ENCODE peak calls at places on chromosomes 7 and 10, in four cellular contexts. R, S, Z and F are unnamed samples.

GRCh38 chr10:47013469-47014169 is 102.4 kb downstream of the PTPN20 start:
- DNase-seq in R (peak), S (no peak), Z (no peak), F (no peak)

GRCh38 chr10:13518076-13518692 is 10.6 kb downstream of the BEND7 start:
- DNase-seq in R (peak), S (peak), Z (no peak), F (peak)

GRCh38 chr7:105346593-105347322 is 42.0 kb downstream of the SRPK2 start:
- DNase-seq in R (no peak), S (no peak), Z (no peak), F (no peak)

GRCh38 chr7:24821045-24821853 is 64.0 kb upstream of the GSDME start:
- DNase-seq in R (no peak), S (peak), Z (peak), F (peak)

GRCh38 chr7:118324790-118325449 is 100.4 kb downstream of the ANKRD7 start:
- DNase-seq in R (peak), S (no peak), Z (no peak), F (no peak)

GRCh38 chr10:11473128-11473760 is 138.2 kb downstream of the USP6NL start:
- DNase-seq in R (peak), S (no peak), Z (no peak), F (no peak)

GRCh38 chr7:155569681-155570080 is 23.3 kb upstream of the CNPY1 start:
- DNase-seq in R (no peak), S (no peak), Z (no peak), F (no peak)

GRCh38 chr10:96676272-96677112 is 43.8 kb downstream of the PIK3AP1 start:
- DNase-seq in R (no peak), S (no peak), Z (peak), F (no peak)

GRCh38 chr7:47783456-47784240 is 164.6 kb downstream of the PKD1L1 start:
- DNase-seq in R (no peak), S (no peak), Z (peak), F (no peak)

GRCh38 chr7:7181519-7182155 is 707 bp upstream of the C1GALT1 start:
- DNase-seq in R (peak), S (peak), Z (peak), F (peak)

GRCh38 chr7:50389961-50390360 is 60.2 kb downstream of the FIGNL1 start:
- DNase-seq in R (no peak), S (no peak), Z (no peak), F (no peak)

GRCh38 chr7:776992-777520 is 50.0 kb upstream of the PRKAR1B start:
- DNase-seq in R (no peak), S (no peak), Z (no peak), F (no peak)

GRCh38 chr7:64574481-64575159 is 11.7 kb upstream of the ZNF680 start:
- DNase-seq in R (peak), S (no peak), Z (no peak), F (no peak)

GRCh38 chr7:66307591-66308215 is 102.6 kb downstream of the TPST1 start:
- DNase-seq in R (no peak), S (no peak), Z (peak), F (no peak)

GRCh38 chr7:86926732-86927131 is 132.7 kb downstream of the ELAPOR2 start:
- DNase-seq in R (peak), S (peak), Z (peak), F (peak)

GRCh38 chr10:76975131-76975530 is 662.5 kb downstream of the KCNMA1 start:
- DNase-seq in R (no peak), S (no peak), Z (no peak), F (no peak)

GRCh38 chr7:93890041-93890463 is 501 bp downstream of the TFPI2 start:
- DNase-seq in R (peak), S (no peak), Z (no peak), F (peak)

GRCh38 chr7:90503379-90503778 is 33.9 kb downstream of the PTTG1IP2 start:
- DNase-seq in R (no peak), S (no peak), Z (no peak), F (no peak)

GRCh38 chr7:90231304-90231703 is 13.7 kb upstream of the CFAP69 start:
- DNase-seq in R (no peak), S (no peak), Z (no peak), F (no peak)

DNA sequence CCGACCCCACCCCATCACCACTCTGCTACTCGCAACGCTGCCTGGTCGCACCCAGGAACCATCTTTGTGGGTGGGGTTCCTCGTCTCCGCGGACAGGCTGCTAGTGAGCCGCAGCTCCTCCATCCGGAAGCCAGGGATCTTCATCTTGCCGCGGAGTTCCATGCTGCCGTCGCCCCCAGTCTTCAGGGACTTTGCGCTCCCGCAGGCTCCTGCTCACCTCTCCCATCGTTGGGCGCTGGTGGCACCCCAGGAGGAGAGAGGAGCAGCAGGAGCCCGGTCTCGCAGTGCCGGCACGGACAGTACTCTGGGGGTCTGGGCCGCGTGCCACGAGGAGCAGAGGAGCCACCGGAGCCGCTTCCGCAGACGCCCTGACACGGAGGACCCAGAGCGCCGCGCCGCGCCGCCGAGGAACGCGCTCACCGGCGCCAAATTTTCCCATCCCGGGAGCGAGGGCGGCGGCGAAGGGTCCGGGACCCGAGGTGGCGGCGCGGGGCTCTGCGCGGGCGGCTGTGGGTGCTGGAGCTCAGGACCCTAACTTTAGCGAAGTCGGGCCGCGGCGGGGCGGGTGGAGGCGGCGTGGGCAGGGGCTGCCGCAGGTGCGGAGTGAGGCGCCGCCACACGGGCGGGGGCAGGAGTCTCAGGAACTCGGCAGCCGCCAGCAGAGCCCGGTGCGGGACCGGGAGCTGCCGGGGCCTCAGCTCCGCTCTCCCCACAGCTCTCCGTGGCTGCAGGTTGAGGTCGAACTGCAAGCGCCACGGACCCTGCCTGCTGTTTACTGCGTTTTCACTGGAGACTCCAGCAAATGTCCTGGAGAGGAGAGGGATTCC is 750.2 kb upstream of the SORCS1 start:
- DNase-seq in R (peak), S (no peak), Z (no peak), F (peak)
- TF ChIP-seq ELF4 in R (peak), S (no peak), Z (no peak), F (no peak)

DNA sequence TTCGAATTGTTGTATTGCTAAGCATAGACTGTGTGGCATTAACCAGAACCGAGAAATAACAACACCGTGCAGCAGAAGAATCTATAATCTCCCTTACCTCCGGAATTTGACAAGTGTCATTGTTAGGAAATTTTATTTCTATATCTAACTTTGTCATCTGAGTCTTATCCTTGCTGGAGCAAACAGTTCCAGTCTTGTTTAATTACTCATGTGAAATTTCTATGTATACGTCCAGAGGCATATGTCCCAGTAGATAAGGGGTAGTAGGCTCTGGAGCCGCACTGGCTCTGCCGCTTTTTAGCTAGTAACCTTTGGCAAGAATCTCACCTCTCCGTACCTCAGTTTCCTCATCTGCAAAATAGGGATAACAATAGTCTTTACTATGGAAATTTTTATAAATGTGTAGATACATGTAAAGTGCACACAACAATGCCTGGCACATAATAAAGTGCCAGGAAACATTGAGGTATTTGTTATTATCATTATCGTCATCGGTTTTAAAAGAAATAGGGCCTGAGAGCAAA is 228.6 kb downstream of the VTI1A start:
- DNase-seq in R (no peak), S (peak), Z (no peak), F (no peak)
- TF ChIP-seq ELF4 in R (no peak), S (no peak), Z (no peak), F (no peak)

DNA sequence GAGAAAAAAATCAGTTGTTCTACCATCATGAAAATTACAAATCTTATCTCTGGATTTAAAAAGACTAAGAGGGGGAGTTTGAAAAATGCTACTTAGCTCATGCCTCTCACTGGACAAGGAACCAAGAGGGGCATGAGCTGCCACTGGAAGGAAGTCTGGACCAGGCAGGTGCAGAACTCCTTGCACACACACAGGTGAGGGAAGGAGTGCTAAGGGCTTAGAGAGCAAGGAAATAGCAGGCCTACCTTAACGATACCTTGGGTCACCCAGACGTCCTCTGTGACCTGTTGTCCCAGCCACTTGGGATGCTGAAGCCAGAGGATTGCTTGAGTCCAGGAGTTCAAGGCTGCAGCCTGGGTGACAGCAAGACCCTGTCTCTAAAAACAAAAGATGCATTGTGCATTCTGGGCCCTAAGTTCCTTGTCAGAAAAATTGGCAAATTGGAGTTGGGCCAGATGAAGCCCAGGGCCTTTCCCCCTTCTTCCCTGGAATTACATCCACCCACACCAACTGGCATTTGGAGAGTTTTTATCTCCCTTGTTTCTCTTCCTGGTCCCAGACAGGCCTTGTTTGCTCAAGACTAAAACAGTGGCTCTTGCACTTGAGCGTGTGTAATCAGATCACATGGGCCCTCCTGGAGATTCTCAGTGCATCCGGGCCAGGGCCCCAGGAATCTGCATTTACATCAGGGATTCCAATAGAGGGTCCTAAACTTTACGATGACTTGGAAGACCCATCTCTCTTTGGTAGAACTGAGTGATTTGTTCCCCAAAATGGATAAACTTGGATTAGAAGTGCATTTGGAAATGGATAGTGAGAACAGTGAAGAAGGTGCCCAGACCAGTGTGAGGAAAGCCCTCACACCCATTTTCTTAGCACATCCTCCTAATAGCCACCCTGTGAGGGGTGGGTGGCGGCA is 3.0 kb downstream of the DDIT4 start:
- DNase-seq in R (no peak), S (no peak), Z (peak), F (no peak)
- TF ChIP-seq ELF4 in R (no peak), S (peak), Z (no peak), F (peak)

DNA sequence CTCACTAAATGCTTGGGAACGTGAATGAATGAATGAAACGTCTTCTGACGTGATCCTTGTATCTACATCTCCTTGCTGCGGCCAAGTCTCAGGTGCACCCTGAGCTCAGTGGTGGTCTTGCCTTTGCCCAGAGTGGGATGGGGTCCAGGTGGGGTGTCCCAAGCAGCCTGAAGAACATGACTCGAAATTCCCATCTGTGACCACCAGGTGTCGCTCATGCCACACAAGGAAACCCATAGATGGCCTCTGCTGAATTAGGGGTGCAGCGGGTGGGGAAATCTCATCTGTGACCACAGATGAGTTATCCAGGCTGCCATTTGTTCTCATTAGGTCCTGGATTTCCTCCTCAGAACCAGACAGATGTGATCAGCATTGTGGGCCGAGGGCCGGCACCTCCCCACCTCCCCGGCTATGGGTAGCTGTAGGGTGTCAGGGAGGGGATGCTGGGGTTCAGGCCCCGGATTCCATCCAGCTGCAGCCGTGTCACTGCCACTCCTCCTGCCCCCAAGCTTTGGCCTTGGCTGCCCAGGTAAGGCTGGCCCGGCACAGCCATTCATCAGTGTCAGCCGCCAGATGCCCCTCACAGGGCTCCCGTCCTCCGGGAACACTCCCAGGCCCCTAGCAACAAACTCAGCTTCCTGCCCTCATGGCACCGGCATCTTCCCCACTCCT is 21.0 kb upstream of the GNA12 start:
- DNase-seq in R (peak), S (peak), Z (peak), F (peak)
- TF ChIP-seq ELF4 in R (no peak), S (no peak), Z (no peak), F (no peak)

GRCh38 chr7:30741289-30741688 is 10.6 kb upstream of the INMT start:
- DNase-seq in R (no peak), S (no peak), Z (no peak), F (no peak)

GRCh38 chr7:30743371-30744074 is 8.4 kb upstream of the INMT start:
- DNase-seq in R (no peak), S (peak), Z (no peak), F (no peak)

GRCh38 chr7:30740417-30741181 is 11.3 kb upstream of the INMT start:
- DNase-seq in R (peak), S (peak), Z (peak), F (peak)

GRCh38 chr7:30744075-30744417 is 7.9 kb upstream of the INMT start:
- DNase-seq in R (no peak), S (no peak), Z (no peak), F (no peak)

DNA sequence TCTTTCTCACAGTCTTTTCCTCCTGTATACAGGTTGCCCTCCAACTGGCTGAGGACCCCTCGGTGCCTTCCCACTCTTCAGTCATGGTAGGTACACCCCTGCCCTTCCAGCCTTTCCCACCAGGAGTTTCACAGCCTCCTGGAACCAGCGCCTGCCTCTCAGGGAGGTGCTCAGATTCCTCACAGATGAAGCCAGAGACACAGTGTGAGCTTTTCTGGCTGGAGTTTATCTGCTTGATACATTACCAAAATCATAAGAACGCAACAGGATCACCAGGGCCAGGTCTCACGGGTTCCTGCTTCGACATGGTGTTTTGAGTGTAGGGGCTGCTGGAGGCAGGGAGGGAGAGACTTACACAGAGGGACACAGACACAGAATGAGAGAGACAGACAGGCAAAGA is 6.7 kb upstream of the INMT start:
- DNase-seq in R (no peak), S (no peak), Z (no peak), F (no peak)
- TF ChIP-seq ELF4 in R (no peak), S (no peak), Z (no peak), F (no peak)

GRCh38 chr7:108454674-108455523 is 1.3 kb downstream of the NRCAM start:
- DNase-seq in R (peak), S (no peak), Z (no peak), F (peak)
- TF ChIP-seq ELF4 in R (no peak), S (no peak), Z (no peak), F (no peak)

GRCh38 chr10:44307691-44308090 is 77.2 kb downstream of the CXCL12 start:
- DNase-seq in R (no peak), S (no peak), Z (no peak), F (no peak)
- TF ChIP-seq ELF4 in R (no peak), S (no peak), Z (no peak), F (no peak)

GRCh38 chr7:150912427-150912826 is 60.1 kb downstream of the AOC1 start:
- DNase-seq in R (no peak), S (no peak), Z (no peak), F (no peak)

GRCh38 chr7:150910996-150911422 is 58.7 kb downstream of the AOC1 start:
- DNase-seq in R (no peak), S (peak), Z (no peak), F (no peak)

GRCh38 chr7:150908173-150908572 is 55.9 kb downstream of the AOC1 start:
- DNase-seq in R (no peak), S (no peak), Z (no peak), F (no peak)

GRCh38 chr7:150911590-150912267 is 59.4 kb downstream of the AOC1 start:
- DNase-seq in R (no peak), S (no peak), Z (no peak), F (no peak)

GRCh38 chr7:150909192-150909591 is 56.9 kb downstream of the AOC1 start:
- DNase-seq in R (no peak), S (peak), Z (no peak), F (no peak)
- TF ChIP-seq ELF4 in R (no peak), S (no peak), Z (no peak), F (no peak)

DNA sequence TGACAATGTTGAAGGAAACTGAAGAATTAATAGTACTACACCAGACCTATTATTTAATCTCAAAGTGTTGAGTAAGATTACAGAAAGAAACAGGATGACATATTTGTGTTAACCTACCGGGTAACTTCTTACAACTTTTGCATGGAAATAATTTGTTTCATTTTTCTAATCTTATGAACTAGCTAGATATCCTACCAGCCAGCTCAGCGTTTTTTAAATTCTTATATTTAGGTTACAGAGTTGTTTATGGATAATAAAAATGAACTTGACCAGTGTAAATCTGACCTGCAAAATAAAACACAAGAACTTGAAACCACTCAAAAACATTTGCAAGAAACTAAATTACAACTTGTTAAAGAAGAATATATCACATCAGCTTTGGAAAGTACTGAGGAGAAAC is 37.0 kb downstream of the KIF11 start:
- DNase-seq in R (no peak), S (no peak), Z (no peak), F (no peak)
- TF ChIP-seq ELF4 in R (no peak), S (no peak), Z (no peak), F (no peak)